ENCODE peak calls at places on chromosomes 7 and 10, in five cellular contexts. C is cardiac muscle cell, J is A549, B is astrocyte of the spinal cord, R is skeletal muscle cell. Q is an unnamed sample.

GRCh38 chr7:121058975-121059374 is 70.5 kb downstream of the CPED1 start:
- DNase-seq in C (no peak), R (no peak), J (no peak), B (no peak), Q (no peak)

GRCh38 chr10:118835682-118836326 is 81.0 kb upstream of the CACUL1 start:
- DNase-seq in B (no peak), J (peak), C (no peak), R (no peak), Q (peak)

GRCh38 chr7:2622869-2623697 is 8.7 kb upstream of the TTYH3 start:
- DNase-seq in J (no peak), B (no peak), R (no peak), C (no peak), Q (no peak)

GRCh38 chr10:14820775-14821154 is 17.1 kb downstream of the CDNF start:
- DNase-seq in B (no peak), C (no peak), R (no peak), J (peak), Q (no peak)

GRCh38 chr10:127153166-127153565 is 43.2 kb downstream of the INSYN2A start:
- DNase-seq in J (no peak), C (no peak), R (no peak), B (peak), Q (no peak)

GRCh38 chr7:76047305-76047810 is 442 bp downstream of the STYXL1 start:
- DNase-seq in R (no peak), C (peak), B (peak), J (no peak), Q (no peak)

GRCh38 chr7:40455485-40455884 is 320.7 kb downstream of the SUGCT start:
- DNase-seq in B (no peak), R (no peak), C (peak), J (no peak), Q (no peak)

GRCh38 chr7:47191876-47192291 is 390.0 kb downstream of the TNS3 start:
- DNase-seq in R (no peak), J (no peak), B (no peak), C (no peak), Q (no peak)

GRCh38 chr7:105298439-105298894 is 90.3 kb downstream of the SRPK2 start:
- DNase-seq in J (no peak), C (no peak), R (no peak), B (no peak), Q (no peak)

GRCh38 chr7:125668321-125668993 is 738.8 kb upstream of the POT1 start:
- DNase-seq in R (no peak), B (no peak), J (no peak), C (no peak), Q (peak)

GRCh38 chr7:36300696-36301350 is 88.8 kb upstream of the ANLN start:
- DNase-seq in J (no peak), B (no peak), R (no peak), C (peak), Q (no peak)

GRCh38 chr10:126240483-126240882 is 147.8 kb downstream of the ADAM12 start:
- DNase-seq in B (peak), J (no peak), R (no peak), C (no peak), Q (no peak)

GRCh38 chr10:114632869-114633715 is 25.0 kb downstream of the ABLIM1 start:
- DNase-seq in C (peak), B (peak), R (peak), J (peak), Q (peak)

GRCh38 chr10:104080762-104081161 is 4.9 kb downstream of the COL17A1 start:
- DNase-seq in J (peak), C (peak), R (no peak), B (no peak), Q (no peak)

GRCh38 chr10:133351408-133352318 is 4.5 kb downstream of the PRAP1 start:
- DNase-seq in R (no peak), B (no peak), C (no peak), J (no peak), Q (no peak)

GRCh38 chr7:140403878-140404564 is at the start of gene RAB19:
- DNase-seq in B (no peak), J (no peak), R (no peak), C (no peak), Q (no peak)

GRCh38 chr10:43420369-43421200 is 11.6 kb upstream of the HNRNPF start:
- DNase-seq in B (peak), C (peak), J (peak), R (peak), Q (no peak)

DNA sequence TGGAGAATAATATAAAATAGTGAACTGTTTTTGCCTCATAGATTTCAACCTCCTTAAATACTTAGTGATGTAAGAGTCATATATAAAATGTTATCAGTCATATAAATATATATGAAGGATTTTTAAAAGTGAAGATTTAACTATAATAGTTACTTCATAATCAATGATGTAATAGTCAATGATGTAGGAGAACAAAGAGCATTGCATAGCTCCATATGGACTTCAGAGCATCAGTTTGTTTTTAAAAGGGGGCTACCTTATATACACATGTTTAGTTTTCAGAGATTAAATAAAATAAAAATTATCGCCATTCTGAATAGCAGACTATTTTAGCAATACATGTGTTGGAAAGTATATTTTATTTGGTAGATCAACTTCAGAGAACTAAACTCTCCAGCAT is 29.1 kb upstream of the EPC1 start:
- DNase-seq in C (no peak), B (no peak), R (no peak), J (no peak), Q (no peak)
- H3K4me3 ChIP-seq in C (peak), B (peak), R (peak), J (peak), Q (no peak)

DNA sequence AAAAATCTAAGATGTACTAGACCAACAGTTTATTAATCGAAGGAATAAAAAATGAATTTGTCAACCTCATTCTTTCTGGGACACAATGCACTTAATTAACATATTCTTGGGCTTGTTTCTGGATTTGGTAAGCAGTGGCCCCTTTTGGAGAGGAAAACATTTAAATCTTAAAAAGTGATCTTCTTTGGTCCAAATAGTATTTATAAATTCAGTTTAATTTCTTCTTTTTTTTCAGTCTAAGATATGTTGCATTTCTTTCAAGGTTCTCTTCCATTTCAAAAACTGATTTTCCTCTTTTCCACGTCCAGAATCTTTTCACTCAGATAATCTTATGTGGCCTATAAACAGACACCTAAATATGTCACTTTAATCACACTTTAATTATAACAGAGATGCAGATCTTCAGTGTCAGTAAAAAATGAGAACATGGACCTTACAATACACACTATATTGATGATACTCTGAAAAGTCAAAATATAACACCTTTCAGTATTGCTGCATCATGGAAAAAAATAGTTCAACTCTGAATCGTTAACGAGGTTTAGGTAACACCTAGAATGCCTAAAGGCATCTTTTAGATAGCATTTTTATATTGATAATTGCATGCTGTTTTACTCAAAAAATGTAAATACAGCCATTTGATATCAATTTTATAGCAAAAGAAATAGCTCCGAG is 3.9 kb upstream of the SKIDA1 start:
- DNase-seq in R (no peak), J (no peak), B (no peak), C (no peak), Q (no peak)
- H3K4me3 ChIP-seq in R (no peak), J (peak), B (no peak), C (peak), Q (no peak)

GRCh38 chr10:1661416-1661815 is 75.9 kb downstream of the ADARB2 start:
- DNase-seq in B (no peak), C (no peak), R (no peak), J (no peak), Q (no peak)
- H3K4me3 ChIP-seq in B (no peak), C (no peak), R (no peak), J (no peak), Q (no peak)

GRCh38 chr10:10911471-10911921 is 106.2 kb upstream of the CELF2 start:
- DNase-seq in C (peak), B (peak), R (peak), J (no peak), Q (peak)
- H3K4me3 ChIP-seq in C (no peak), B (peak), R (peak), J (no peak), Q (peak)

DNA sequence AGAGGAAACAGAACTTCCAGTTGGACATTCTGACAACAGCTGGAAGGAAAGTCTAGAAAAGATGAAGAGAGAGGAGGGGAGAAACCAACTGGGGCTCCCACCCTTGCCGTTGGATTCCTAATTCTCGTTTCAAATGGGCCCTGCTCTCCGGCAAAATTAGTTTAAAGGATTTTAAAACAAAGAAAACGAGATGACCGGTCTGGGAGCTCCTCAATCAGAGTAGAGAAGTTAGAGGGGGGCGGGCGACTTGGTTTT is 1.5 kb upstream of the EN2 start:
- DNase-seq in B (no peak), R (no peak), J (no peak), C (no peak), Q (no peak)
- H3K4me3 ChIP-seq in B (no peak), R (peak), J (peak), C (no peak), Q (no peak)

GRCh38 chr7:64667311-64667710 is 1.4 kb downstream of the ZNF107 start:
- DNase-seq in J (no peak), B (no peak), R (no peak), C (no peak), Q (no peak)
- H3K4me3 ChIP-seq in J (no peak), B (no peak), R (no peak), C (peak), Q (no peak)